ENCODE peak calls at places on chromosomes 7 and 10, in seven cellular contexts. Q is trophoblast cell; X is lower lobe of right lung; H is mesendoderm; F is CD8-positive, alpha-beta T cell; T is adipocyte; P is heart right ventricle. L is an unnamed sample. For H3K4me1, the result is how much of the 10 kb centered on the place peaks cover.

GRCh38 chr7:108094933-108095710 is 35.0 kb downstream of the LAMB4 start:
- DNase-seq in Q (no peak), X (no peak), H (no peak), F (no peak), T (peak), P (peak), L (peak)

GRCh38 chr7:154698726-154699291 is 304.1 kb downstream of the PAXIP1 start:
- DNase-seq in Q (no peak), X (no peak), H (peak), F (no peak), T (no peak), P (no peak), L (no peak)

GRCh38 chr10:47253651-47254375 is 46.2 kb upstream of the GDF10 start:
- DNase-seq in Q (no peak), X (no peak), H (peak), F (no peak), T (no peak), P (peak), L (no peak)

GRCh38 chr10:99682032-99682431 is 22.7 kb downstream of the ENTPD7 start:
- DNase-seq in Q (no peak), X (no peak), H (no peak), F (no peak), T (peak), P (no peak), L (no peak)

GRCh38 chr10:28327494-28327886 is 24.6 kb upstream of the MPP7 start:
- DNase-seq in Q (no peak), X (no peak), H (no peak), F (no peak), T (peak), P (no peak), L (no peak)

GRCh38 chr7:38584443-38585210 is 46.5 kb downstream of the AMPH start:
- DNase-seq in Q (peak), X (no peak), H (peak), F (no peak), T (peak), P (peak), L (no peak)

GRCh38 chr10:49299816-49300139 is 808 bp downstream of the C10orf71 start:
- DNase-seq in Q (no peak), X (no peak), H (no peak), F (no peak), T (no peak), P (no peak), L (no peak)

GRCh38 chr7:110090113-110090820 is 1000.7 kb upstream of the LRRN3 start:
- DNase-seq in Q (no peak), X (no peak), H (peak), F (no peak), T (peak), P (no peak), L (no peak)

GRCh38 chr10:814536-815302 is 116.8 kb downstream of the LARP4B start:
- DNase-seq in Q (no peak), X (no peak), H (no peak), F (no peak), T (no peak), P (no peak), L (no peak)

GRCh38 chr10:132163278-132163765 is 23.4 kb upstream of the DPYSL4 start:
- DNase-seq in Q (no peak), X (peak), H (peak), F (peak), T (no peak), P (no peak), L (peak)

GRCh38 chr7:99588868-99589267 is 9.2 kb upstream of the TMEM225B start:
- DNase-seq in Q (no peak), X (no peak), H (no peak), F (no peak), T (no peak), P (no peak), L (no peak)

GRCh38 chr7:104931181-104931781 is 82.7 kb upstream of the KMT2E start:
- DNase-seq in Q (no peak), X (no peak), H (peak), F (no peak), T (no peak), P (no peak), L (no peak)

GRCh38 chr7:148108381-148108780 is 482.2 kb upstream of the C7orf33 start:
- DNase-seq in Q (no peak), X (no peak), H (no peak), F (no peak), T (peak), P (no peak), L (no peak)

GRCh38 chr10:44382131-44382858 is 2.6 kb downstream of the CXCL12 start:
- DNase-seq in Q (no peak), X (no peak), H (peak), F (no peak), T (no peak), P (peak), L (no peak)

GRCh38 chr7:44275146-44275545 is 50.2 kb downstream of the CAMK2B start:
- DNase-seq in Q (no peak), X (peak), H (no peak), F (no peak), T (no peak), P (no peak), L (no peak)

GRCh38 chr10:29734640-29734979 is 99.8 kb upstream of the SVIL start:
- DNase-seq in Q (no peak), X (no peak), H (no peak), F (no peak), T (no peak), P (no peak), L (no peak)

GRCh38 chr10:69217119-69217754 is 2.9 kb upstream of the HKDC1 start:
- DNase-seq in Q (peak), X (no peak), H (peak), F (no peak), T (peak), P (no peak), L (peak)

GRCh38 chr10:35498693-35499092 is 106.4 kb upstream of the GJD4 start:
- DNase-seq in Q (no peak), X (no peak), H (peak), F (no peak), T (no peak), P (no peak), L (no peak)

GRCh38 chr7:14436878-14437277 is 447.4 kb upstream of the ETV1 start:
- DNase-seq in Q (no peak), X (no peak), H (no peak), F (no peak), T (no peak), P (no peak), L (no peak)

GRCh38 chr7:20310963-20311742 is 19.5 kb upstream of the ITGB8 start:
- DNase-seq in Q (peak), X (no peak), H (peak), F (no peak), T (peak), P (no peak), L (peak)

GRCh38 chr7:12638851-12639467 is 48.5 kb upstream of the ARL4A start:
- DNase-seq in Q (no peak), X (no peak), H (peak), F (no peak), T (peak), P (no peak), L (peak)

GRCh38 chr10:3740157-3740871 is 44.7 kb downstream of the KLF6 start:
- DNase-seq in Q (peak), X (no peak), H (peak), F (no peak), T (peak), P (no peak), L (peak)

GRCh38 chr10:10791869-10792268 is 225.8 kb upstream of the CELF2 start:
- DNase-seq in Q (no peak), X (no peak), H (no peak), F (no peak), T (no peak), P (no peak), L (no peak)

GRCh38 chr7:13155188-13155587 is 467.8 kb downstream of the ARL4A start:
- DNase-seq in Q (no peak), X (no peak), H (peak), F (no peak), T (no peak), P (no peak), L (no peak)

GRCh38 chr7:15571303-15571878 is 9.6 kb upstream of the AGMO start:
- DNase-seq in Q (no peak), X (no peak), H (no peak), F (no peak), T (no peak), P (no peak), L (no peak)

GRCh38 chr7:20249924-20250323 is 32.7 kb upstream of the MACC1 start:
- DNase-seq in Q (no peak), X (no peak), H (no peak), F (no peak), T (peak), P (no peak), L (no peak)

GRCh38 chr10:95798307-95798850 is 42.4 kb downstream of the ENTPD1 start:
- DNase-seq in Q (no peak), X (no peak), H (no peak), F (no peak), T (no peak), P (no peak), L (no peak)

GRCh38 chr7:139452948-139453672 is 30.4 kb downstream of the KLRG2 start:
- DNase-seq in Q (peak), X (no peak), H (peak), F (no peak), T (peak), P (no peak), L (no peak)

DNA sequence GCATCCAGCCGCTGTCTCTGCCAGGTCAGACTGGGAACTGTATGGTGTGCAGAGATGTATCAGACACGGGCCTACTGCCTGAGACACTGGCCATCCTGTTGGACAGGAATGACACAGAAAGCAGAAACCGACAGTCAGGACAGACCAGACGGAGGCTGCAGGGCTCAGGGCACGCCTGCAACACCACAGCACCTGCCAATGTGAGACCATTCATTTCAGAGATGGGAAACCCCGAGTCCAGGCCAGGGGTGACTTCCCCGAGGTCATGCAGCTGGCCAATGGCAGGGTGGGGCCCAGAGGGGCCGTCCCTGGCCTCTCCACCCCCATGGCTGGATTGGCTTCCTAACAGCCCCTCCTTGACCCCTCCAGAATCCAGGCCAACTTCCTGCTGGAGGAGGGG is 34.7 kb downstream of the GRID1 start:
- DNase-seq in Q (no peak), X (no peak), H (no peak), F (no peak), T (no peak), P (no peak), L (peak)
- H3K4me3 ChIP-seq in Q (no peak), X (no peak), H (no peak), F (no peak), T (no peak), P (no peak), L (no peak)

GRCh38 chr7:2205036-2205780 is 27.5 kb downstream of the MAD1L1 start:
- DNase-seq in Q (no peak), X (no peak), H (no peak), F (no peak), T (peak), P (no peak), L (peak)
- H3K4me1 ChIP-seq in Q (under half), X (under half), H (under half), F (under half), T (under half), P (under half), L (under half)

DNA sequence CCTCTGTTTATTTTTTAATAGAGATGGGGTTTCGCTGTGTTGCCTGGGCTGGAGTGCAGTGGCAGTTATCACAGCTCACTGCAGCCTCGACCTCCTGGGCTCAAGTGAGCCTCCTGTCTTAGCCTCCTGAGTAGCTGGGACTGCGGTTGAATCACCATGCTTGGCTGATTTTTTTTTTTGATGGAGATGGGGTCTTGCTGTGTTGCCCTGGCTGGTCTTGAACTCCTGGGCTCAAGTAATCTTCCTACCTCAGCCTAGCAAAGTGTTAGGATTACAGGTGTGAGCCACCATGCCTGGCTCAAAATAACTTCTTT is 8.1 kb downstream of the DYNC2I1 start:
- DNase-seq in Q (no peak), X (no peak), H (no peak), F (no peak), T (no peak), P (no peak), L (no peak)
- H3K4me3 ChIP-seq in Q (no peak), X (peak), H (no peak), F (no peak), T (peak), P (peak), L (no peak)

DNA sequence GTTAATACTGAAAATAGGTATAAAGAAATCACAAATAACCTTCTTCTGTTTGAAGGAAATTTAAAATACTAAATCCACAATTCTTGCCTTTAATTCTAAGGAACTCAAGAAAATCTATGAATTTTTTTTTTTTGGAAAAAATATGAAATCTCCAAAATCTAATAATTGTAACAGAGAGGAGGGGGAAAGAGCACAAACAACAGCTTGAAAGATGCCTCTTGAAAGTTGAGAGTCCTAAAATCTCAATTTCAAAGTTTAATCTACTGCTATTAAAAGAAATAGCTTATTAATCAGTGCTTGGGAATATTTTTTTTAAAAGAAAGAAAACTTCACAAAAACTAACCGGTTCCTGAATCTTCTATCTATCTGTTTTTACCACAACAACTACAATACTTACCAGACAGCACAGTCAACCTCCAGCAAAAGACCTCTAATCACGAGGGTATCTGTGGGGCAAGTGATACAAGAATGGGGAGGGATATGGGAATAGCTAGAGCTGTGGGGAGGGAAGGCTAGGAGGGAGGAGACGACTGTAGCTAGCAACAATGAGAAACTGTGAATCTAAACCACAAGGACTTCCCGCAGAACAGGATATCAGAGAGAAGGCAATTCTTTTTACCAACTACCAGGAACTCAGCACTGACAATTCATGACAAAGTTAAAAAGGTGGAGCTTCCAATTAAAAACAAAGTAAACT is at the start of gene USP54:
- DNase-seq in Q (no peak), X (no peak), H (peak), F (no peak), T (peak), P (peak), L (peak)
- H3K4me1 ChIP-seq in Q (under half), X (under half), H (under half), F (under half), T (under half), P (under half), L (under half)

GRCh38 chr7:65907501-65908198 is 34.8 kb downstream of the VKORC1L1 start:
- DNase-seq in Q (no peak), X (no peak), H (no peak), F (no peak), T (no peak), P (no peak), L (no peak)
- H3K4me3 ChIP-seq in Q (no peak), X (no peak), H (no peak), F (no peak), T (no peak), P (no peak), L (no peak)

DNA sequence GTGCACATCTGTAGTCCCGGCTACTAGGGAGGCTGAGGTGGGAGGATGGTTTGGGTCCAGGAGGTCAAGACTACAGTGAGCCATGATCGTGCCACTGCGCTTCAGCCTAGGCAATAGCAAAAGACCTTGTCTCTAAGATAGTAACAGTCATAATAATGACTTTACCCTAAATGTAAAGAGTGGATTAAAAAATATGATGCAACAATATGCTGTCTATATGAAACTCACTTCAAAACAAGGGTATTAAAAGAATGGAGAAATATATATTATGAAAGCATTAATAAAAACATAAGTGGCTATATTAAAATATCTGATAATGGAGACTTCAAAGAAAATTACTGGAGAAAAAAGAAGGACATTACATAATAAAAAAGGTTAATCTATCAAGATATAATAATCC is 5.7 kb downstream of the GNA12 start:
- DNase-seq in Q (no peak), X (no peak), H (no peak), F (no peak), T (no peak), P (no peak), L (no peak)
- H3K4me1 ChIP-seq in Q (under half), X (under half), H (under half), F (under half), T (under half), P (under half), L (under half)

DNA sequence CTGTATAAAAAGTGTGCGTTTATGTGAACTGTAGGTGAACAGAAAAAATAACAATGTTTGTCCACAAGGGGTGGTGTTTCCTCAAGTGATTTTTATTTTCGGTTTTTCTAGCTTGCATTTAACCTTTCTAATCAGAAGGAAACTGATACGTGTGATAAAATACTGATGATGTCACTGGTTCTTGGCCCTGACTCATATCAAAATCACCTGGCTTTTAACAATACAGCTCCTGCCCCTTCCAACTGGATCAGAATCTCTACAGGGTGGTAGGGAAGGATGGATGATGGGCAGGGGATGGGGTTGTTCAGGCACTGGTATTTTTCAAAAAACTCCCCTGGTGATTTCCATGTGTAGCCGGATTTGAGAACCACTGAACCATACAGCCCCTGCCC is 10.9 kb downstream of the NPFFR1 start:
- DNase-seq in Q (peak), X (no peak), H (no peak), F (no peak), T (peak), P (no peak), L (no peak)
- H3K4me3 ChIP-seq in Q (no peak), X (no peak), H (no peak), F (no peak), T (no peak), P (no peak), L (no peak)

DNA sequence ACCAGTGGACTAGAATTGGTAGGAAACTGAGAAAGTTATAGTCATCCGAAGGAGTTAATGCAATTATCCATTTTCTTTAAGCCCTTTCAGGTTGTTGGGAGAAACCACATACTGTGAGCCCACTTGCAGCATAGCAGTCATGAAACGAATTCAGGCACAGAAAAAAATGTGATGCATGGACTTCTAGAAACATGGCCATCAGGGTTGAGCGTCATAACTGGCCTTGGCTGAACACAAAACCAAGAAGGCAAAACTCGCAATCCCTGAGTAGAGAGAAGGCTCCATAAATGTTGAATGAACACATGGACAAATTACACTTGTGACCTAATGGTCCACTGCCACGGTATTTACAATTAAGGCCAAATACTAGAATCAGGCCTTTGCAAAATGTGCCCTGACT is 121.9 kb downstream of the FAM107B start:
- DNase-seq in Q (no peak), X (no peak), H (no peak), F (no peak), T (no peak), P (no peak), L (no peak)
- H3K4me1 ChIP-seq in Q (under half), X (under half), H (under half), F (under half), T (under half), P (under half), L (under half)

L was measured in Caco-2.